ENCODE peak calls at places on chromosomes 12 and 14, in four cellular contexts. V, U, Z and T are unnamed samples.
A peak's percentile ranks its signal among the peaks of the same experiment; 100 is the strongest.

GRCh38 chr12:64124511-64125197 is 97.4 kb downstream of the KICS2 start:
- DNase-seq in V (no peak), U (no peak), Z (no peak), T (no peak)

GRCh38 chr12:25427328-25428249 is 125.5 kb downstream of the LMNTD1 start:
- DNase-seq in V (no peak), U (no peak), Z (no peak), T (no peak)

GRCh38 chr12:86914716-86915115 is 658.5 kb upstream of the MGAT4C start:
- DNase-seq in V (no peak), U (no peak), Z (peak; percentile 36), T (peak; percentile 1)

GRCh38 chr12:5402536-5402935 is 29.4 kb upstream of the NTF3 start:
- DNase-seq in V (no peak), U (no peak), Z (no peak), T (no peak)

GRCh38 chr12:31323466-31324115 is 2.4 kb downstream of the SINHCAF start:
- DNase-seq in V (peak; percentile 39), U (no peak), Z (no peak), T (no peak)

GRCh38 chr12:21502164-21502496 is 541 bp downstream of the GOLT1B start:
- DNase-seq in V (peak; percentile 11), U (peak; percentile 1), Z (no peak), T (peak; percentile 11)

GRCh38 chr12:127158385-127159061 is 1108.4 kb upstream of the TMEM132C start:
- DNase-seq in V (no peak), U (no peak), Z (no peak), T (no peak)

GRCh38 chr12:9133243-9133938 is 17.7 kb upstream of the A2M start:
- DNase-seq in V (no peak), U (no peak), Z (no peak), T (no peak)

GRCh38 chr14:92726135-92726932 is 22.1 kb downstream of the LGMN start:
- DNase-seq in V (peak; percentile 58), U (no peak), Z (no peak), T (no peak)

GRCh38 chr12:47808574-47809380 is 10.9 kb downstream of the HDAC7 start:
- DNase-seq in V (peak; percentile 63), U (no peak), Z (no peak), T (no peak)

GRCh38 chr14:83419420-83419819 is 1885.8 kb upstream of the SEL1L start:
- DNase-seq in V (no peak), U (no peak), Z (no peak), T (no peak)

GRCh38 chr12:64173456-64173855 is 48.6 kb downstream of the KICS2 start:
- DNase-seq in V (no peak), U (no peak), Z (no peak), T (no peak)

GRCh38 chr14:56145181-56145580 is 27.0 kb downstream of the PELI2 start:
- DNase-seq in V (no peak), U (no peak), Z (no peak), T (no peak)

GRCh38 chr12:6662602-6662905 is 365 bp downstream of the ING4 start:
- DNase-seq in V (peak; percentile 83), U (no peak), Z (peak; percentile 88), T (no peak)

GRCh38 chr14:70780396-70781075 is 28.8 kb downstream of the MAP3K9 start:
- DNase-seq in V (no peak), U (peak; percentile 66), Z (no peak), T (no peak)

GRCh38 chr14:103070971-103071542 is 13.0 kb upstream of the LBHD2 start:
- DNase-seq in V (no peak), U (no peak), Z (no peak), T (no peak)

GRCh38 chr12:109893250-109893995 is 6.7 kb upstream of the TCHP start:
- DNase-seq in V (no peak), U (no peak), Z (no peak), T (no peak)

GRCh38 chr12:5941907-5942306 is 3.2 kb downstream of the ANO2 start:
- DNase-seq in V (no peak), U (no peak), Z (no peak), T (no peak)

GRCh38 chr14:75990297-75990696 is 4.7 kb downstream of the IFT43 start:
- DNase-seq in V (no peak), U (no peak), Z (peak; percentile 60), T (no peak)

GRCh38 chr14:93970967-93971634 is 5.3 kb downstream of the ASB2 start:
- DNase-seq in V (no peak), U (no peak), Z (no peak), T (no peak)
- TF ChIP-seq FOXM1 in V (no peak), U (no peak), Z (no peak), T (no peak)

GRCh38 chr14:66379116-66379515 is 107.1 kb upstream of the CCDC196 start:
- DNase-seq in V (no peak), U (no peak), Z (no peak), T (no peak)
- H2AFZ ChIP-seq in V (no peak overlapping the region), U (no peak overlapping the region), Z (no peak overlapping the region), T (no peak overlapping the region)

GRCh38 chr12:92411687-92412086 is 266.0 kb upstream of the BTG1 start:
- DNase-seq in V (no peak), U (no peak), Z (peak; percentile 24), T (no peak)
- TF ChIP-seq FOXM1 in V (no peak), U (no peak), Z (no peak), T (no peak)

DNA sequence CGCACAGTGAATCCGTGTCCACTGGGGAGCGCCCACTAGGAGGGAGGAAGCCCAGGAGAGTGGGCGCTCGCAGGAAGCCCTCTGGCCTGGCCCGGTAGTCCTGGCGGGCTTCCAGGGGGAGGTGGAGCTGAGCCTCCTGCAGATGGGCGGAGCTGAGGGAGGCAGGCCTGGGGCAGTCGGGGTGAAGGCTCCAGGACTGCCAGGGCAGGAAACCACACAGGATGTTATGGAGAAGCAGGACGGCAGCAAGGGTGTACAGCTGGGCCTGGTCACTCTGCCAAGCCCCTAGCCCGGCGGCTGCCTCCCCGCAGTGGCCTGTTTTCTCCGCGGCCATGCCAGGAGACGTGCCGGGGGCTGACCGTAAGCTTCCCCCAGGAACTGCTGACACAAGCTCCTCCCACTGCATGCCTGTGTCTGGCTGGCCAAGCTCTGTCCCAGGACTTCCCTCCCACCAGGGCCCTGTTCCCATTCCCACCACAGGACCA is 143.5 kb upstream of the C14orf180 start:
- DNase-seq in V (no peak), U (no peak), Z (peak; percentile 91), T (no peak)
- H2AFZ ChIP-seq in V (no peak overlapping the region), U (no peak overlapping the region), Z (no peak overlapping the region), T (no peak overlapping the region)